ENCODE peak calls at places on chromosomes 16 and 17, in four cellular contexts. H is BE2C, T is Calu3, K is D341Med. F is an unnamed sample.
A peak's percentile ranks its signal among the peaks of the same experiment; 100 is the strongest.

GRCh38 chr17:6786618-6787017 is 10.6 kb downstream of the FBXO39 start:
- DNase-seq in H (no peak), T (no peak), K (no peak), F (peak; percentile 80)

GRCh38 chr17:54694287-54694887 is 206.3 kb upstream of the TOM1L1 start:
- DNase-seq in H (peak; percentile 21), T (no peak), K (peak; percentile 58), F (no peak)

GRCh38 chr17:64019486-64020067 is 856 bp downstream of the ICAM2 start:
- DNase-seq in H (no peak), T (no peak), K (no peak), F (no peak)

GRCh38 chr17:38663125-38663751 is 11.5 kb downstream of the EPOP start:
- DNase-seq in H (peak; percentile 90), T (peak; percentile 99), K (peak; percentile 95), F (peak; percentile 77)

GRCh38 chr17:48724241-48725004 is 1.4 kb downstream of the PRAC2 start:
- DNase-seq in H (peak; percentile 89), T (peak; percentile 96), K (peak; percentile 86), F (peak; percentile 67)

GRCh38 chr16:58016841-58017446 is 8.6 kb upstream of the MMP15 start:
- DNase-seq in H (no peak), T (no peak), K (no peak), F (no peak)

GRCh38 chr17:18070861-18071340 is 16.8 kb upstream of the DRG2 start:
- DNase-seq in H (no peak), T (no peak), K (no peak), F (peak; percentile 51)

GRCh38 chr16:22034503-22034902 is 26.6 kb downstream of the MOSMO start:
- DNase-seq in H (no peak), T (no peak), K (no peak), F (no peak)

GRCh38 chr16:55253987-55254386 is 70.0 kb upstream of the IRX6 start:
- DNase-seq in H (no peak), T (no peak), K (no peak), F (no peak)

GRCh38 chr17:6696906-6697305 is 16.3 kb downstream of the SLC13A5 start:
- DNase-seq in H (no peak), T (no peak), K (no peak), F (no peak)

GRCh38 chr17:80774643-80775281 is 216.9 kb upstream of the CHMP6 start:
- DNase-seq in H (peak; percentile 47), T (no peak), K (no peak), F (no peak)

GRCh38 chr16:85642762-85643281 is 29.7 kb downstream of the GSE1 start:
- DNase-seq in H (no peak), T (no peak), K (no peak), F (no peak)

GRCh38 chr16:34078697-34079096 is 619.3 kb downstream of the TP53TG3F start:
- DNase-seq in H (no peak), T (no peak), K (no peak), F (no peak)

GRCh38 chr16:87074635-87075318 is 242.4 kb downstream of the C16orf95 start:
- DNase-seq in H (no peak), T (no peak), K (no peak), F (no peak)

GRCh38 chr17:62111562-62112180 is 46.6 kb upstream of the MED13 start:
- DNase-seq in H (no peak), T (no peak), K (no peak), F (no peak)

GRCh38 chr17:48155889-48156670 is 48.5 kb downstream of the SNX11 start:
- DNase-seq in H (no peak), T (no peak), K (no peak), F (no peak)

GRCh38 chr17:17084941-17085340 is 42.7 kb downstream of the MPRIP start:
- DNase-seq in H (no peak), T (no peak), K (no peak), F (no peak)

GRCh38 chr17:38421224-38421841 is 6.9 kb upstream of the ARHGAP23 start:
- DNase-seq in H (peak; percentile 44), T (no peak), K (peak; percentile 64), F (no peak)

GRCh38 chr16:50576403-50577113 is 28.4 kb downstream of the NKD1 start:
- DNase-seq in H (no peak), T (no peak), K (no peak), F (no peak)

GRCh38 chr17:69480197-69480596 is 65.7 kb downstream of the MAP2K6 start:
- DNase-seq in H (no peak), T (no peak), K (no peak), F (no peak)

GRCh38 chr17:29138991-29139682 is 41.1 kb downstream of the MYO18A start:
- DNase-seq in H (peak; percentile 45), T (no peak), K (no peak), F (no peak)

GRCh38 chr16:88758227-88758943 is 26.6 kb downstream of the PIEZO1 start:
- DNase-seq in H (no peak), T (no peak), K (no peak), F (no peak)

GRCh38 chr17:66645259-66645658 is 189.7 kb upstream of the CACNG5 start:
- DNase-seq in H (no peak), T (no peak), K (no peak), F (no peak)

GRCh38 chr16:11085025-11085485 is 140.7 kb downstream of the CLEC16A start:
- DNase-seq in H (no peak), T (no peak), K (no peak), F (no peak)

GRCh38 chr17:80779961-80780380 is 211.7 kb upstream of the CHMP6 start:
- DNase-seq in H (peak; percentile 72), T (no peak), K (no peak), F (no peak)

GRCh38 chr16:57616871-57617270 is 11.6 kb upstream of the ADGRG1 start:
- DNase-seq in H (peak; percentile 4), T (no peak), K (no peak), F (no peak)

GRCh38 chr17:42453544-42453943 is 5.1 kb upstream of the ATP6V0A1 start:
- DNase-seq in H (no peak), T (no peak), K (no peak), F (no peak)

GRCh38 chr16:89921131-89921698 is 1.9 kb upstream of the TUBB3 start:
- DNase-seq in H (peak; percentile 44), T (no peak), K (no peak), F (no peak)

GRCh38 chr17:73293031-73293430 is 18.8 kb downstream of the CDC42EP4 start:
- DNase-seq in H (no peak), T (peak; percentile 59), K (no peak), F (no peak)

GRCh38 chr16:31331141-31331764 is 23.7 kb upstream of the ITGAX start:
- DNase-seq in H (no peak), T (no peak), K (peak; percentile 31), F (no peak)

GRCh38 chr17:70869402-70870085 is 700.2 kb downstream of the KCNJ2 start:
- DNase-seq in H (peak; percentile 9), T (no peak), K (no peak), F (no peak)